ENCODE peak calls at places on chromosome 4, in six cellular contexts. Y is kidney epithelial cell; M is fibroblast of gingiva; S is stimulated activated CD4-positive, alpha-beta T cell treated with anti-CD3 and anti-CD28 coated beads, Interleukin-2, amount 100 ng/mL, for 24 hours; D is activated CD4-positive, alpha-beta T cell treated with anti-CD3 and anti-CD28 coated beads for 24 hours; P is M059J. W is an unnamed sample.

GRCh38 chr4:38310446-38311043 is 350.3 kb downstream of the PTTG2 start:
- DNase-seq in M (no peak), S (peak), D (peak), Y (no peak), P (peak), W (no peak)

GRCh38 chr4:90575371-90575770 is 448.2 kb downstream of the CCSER1 start:
- DNase-seq in S (no peak), M (no peak), P (no peak), Y (no peak), D (no peak), W (no peak)

GRCh38 chr4:190017357-190018200 is 9.5 kb downstream of the FRG2 start:
- DNase-seq in M (no peak), S (no peak), P (no peak), Y (no peak), D (no peak), W (no peak)

GRCh38 chr4:104722467-104722866 is 227.8 kb upstream of the CXXC4 start:
- DNase-seq in P (no peak), S (no peak), D (no peak), Y (no peak), M (no peak), W (no peak)

GRCh38 chr4:165190591-165191212 is 16.7 kb upstream of the KLHL2 start:
- DNase-seq in D (no peak), Y (no peak), M (no peak), P (no peak), S (peak), W (no peak)

GRCh38 chr4:85928775-85929585 is 430.9 kb downstream of the MAPK10 start:
- DNase-seq in M (no peak), Y (peak), S (no peak), D (no peak), P (peak), W (no peak)

GRCh38 chr4:63717384-63717783 is 691.9 kb downstream of the TECRL start:
- DNase-seq in S (no peak), P (peak), M (no peak), Y (peak), D (no peak), W (no peak)

GRCh38 chr4:164772076-164772475 is 18.1 kb downstream of the SMIM31 start:
- DNase-seq in D (no peak), S (no peak), M (no peak), Y (no peak), P (no peak), W (no peak)

GRCh38 chr4:89765966-89766365 is 71.0 kb downstream of the SNCA start:
- DNase-seq in P (peak), S (no peak), Y (no peak), D (no peak), M (peak), W (no peak)

GRCh38 chr4:13546855-13547562 is 2.7 kb upstream of the NKX3-2 start:
- DNase-seq in M (no peak), S (peak), P (peak), Y (no peak), D (no peak), W (no peak)

GRCh38 chr4:138645289-138645688 is 370.3 kb upstream of the NOCT start:
- DNase-seq in Y (no peak), M (no peak), D (no peak), S (no peak), P (peak), W (no peak)

GRCh38 chr4:118124977-118125376 is 90.7 kb downstream of the NDST3 start:
- DNase-seq in M (no peak), S (no peak), D (no peak), Y (no peak), P (peak), W (no peak)

GRCh38 chr4:110361921-110362320 is 114.0 kb upstream of the ENPEP start:
- DNase-seq in M (no peak), P (peak), Y (peak), S (no peak), D (no peak), W (no peak)

GRCh38 chr4:139018971-139019758 is 3.6 kb downstream of the NOCT start:
- DNase-seq in S (no peak), D (no peak), Y (no peak), M (peak), P (no peak), W (no peak)

GRCh38 chr4:185566972-185567749 is 31.9 kb upstream of the PDLIM3 start:
- DNase-seq in Y (peak), S (no peak), M (peak), P (peak), D (no peak), W (no peak)

GRCh38 chr4:114132830-114133229 is 153.4 kb upstream of the ARSJ start:
- DNase-seq in Y (no peak), S (no peak), D (no peak), P (peak), M (no peak), W (no peak)

GRCh38 chr4:85951-86350 is 32.8 kb downstream of the ZNF595 start:
- DNase-seq in M (no peak), Y (no peak), P (no peak), D (no peak), S (no peak), W (no peak)

GRCh38 chr4:83489711-83490326 is 4.9 kb upstream of the ABRAXAS1 start:
- DNase-seq in S (no peak), P (no peak), M (no peak), D (no peak), Y (no peak), W (no peak)

GRCh38 chr4:152357206-152357605 is 178.7 kb downstream of the FBXW7 start:
- DNase-seq in S (no peak), Y (no peak), D (no peak), P (peak), M (peak), W (no peak)

GRCh38 chr4:16231570-16232252 is 5.4 kb upstream of the TAPT1 start:
- DNase-seq in Y (no peak), P (no peak), D (no peak), S (no peak), M (no peak), W (no peak)

GRCh38 chr4:182809417-182810102 is 107.6 kb downstream of the DCTD start:
- DNase-seq in D (no peak), P (peak), S (peak), M (no peak), Y (no peak), W (no peak)

GRCh38 chr4:114780205-114780604 is 181.6 kb downstream of the UGT8 start:
- DNase-seq in D (no peak), Y (peak), P (peak), M (no peak), S (no peak), W (no peak)

GRCh38 chr4:5785806-5786680 is 75.0 kb downstream of the EVC start:
- DNase-seq in Y (peak), M (peak), S (no peak), P (peak), D (no peak), W (peak)

GRCh38 chr4:153488006-153488718 is 22.0 kb downstream of the TMEM131L start:
- DNase-seq in P (no peak), Y (no peak), D (peak), M (no peak), S (peak), W (no peak)

GRCh38 chr4:98293089-98293887 is 32.1 kb downstream of the RAP1GDS1 start:
- DNase-seq in Y (no peak), S (peak), P (no peak), M (no peak), D (no peak), W (no peak)

GRCh38 chr4:176193898-176194297 is 1.5 kb downstream of the SPATA4 start:
- DNase-seq in M (peak), Y (no peak), S (peak), D (no peak), P (peak), W (no peak)

GRCh38 chr4:150131581-150132228 is 53.5 kb downstream of the DCLK2 start:
- DNase-seq in Y (no peak), D (no peak), M (peak), P (peak), S (no peak), W (no peak)

GRCh38 chr4:6854098-6854744 is 55.4 kb upstream of the TBC1D14 start:
- DNase-seq in S (no peak), M (no peak), Y (no peak), P (no peak), D (no peak), W (no peak)

W was measured in cardiac septum.